ENCODE peak calls at places on chromosomes 11 and 22, in four cellular contexts. E, U, Z and I are unnamed samples.

GRCh38 chr22:37100589-37101127 is 8.9 kb downstream of the TMPRSS6 start:
- DNase-seq in E (no peak), U (no peak), Z (no peak), I (no peak)

GRCh38 chr11:77176996-77177395 is 49.0 kb downstream of the MYO7A start:
- DNase-seq in E (no peak), U (no peak), Z (no peak), I (no peak)

GRCh38 chr11:74123008-74123448 is 47.8 kb downstream of the C2CD3 start:
- DNase-seq in E (no peak), U (no peak), Z (no peak), I (no peak)

GRCh38 chr11:122095950-122096942 is 19.8 kb downstream of the BLID start:
- DNase-seq in E (peak), U (no peak), Z (no peak), I (peak)

GRCh38 chr22:27499121-27499520 is 302.4 kb downstream of the MN1 start:
- DNase-seq in E (no peak), U (no peak), Z (no peak), I (no peak)

GRCh38 chr11:64665381-64665780 is 57.6 kb downstream of the NRXN2 start:
- DNase-seq in E (no peak), U (no peak), Z (no peak), I (no peak)

GRCh38 chr11:66646875-66647274 is 8.4 kb downstream of the RBM4 start:
- DNase-seq in E (no peak), U (no peak), Z (no peak), I (no peak)

GRCh38 chr11:110094298-110095073 is 1.3 kb downstream of the ZC3H12C start:
- DNase-seq in E (no peak), U (no peak), Z (no peak), I (no peak)

GRCh38 chr11:68444566-68444965 is 16.0 kb upstream of the PPP6R3 start:
- DNase-seq in E (no peak), U (no peak), Z (no peak), I (no peak)

GRCh38 chr22:30809086-30809485 is 114.4 kb downstream of the OSBP2 start:
- DNase-seq in E (peak), U (no peak), Z (no peak), I (no peak)

GRCh38 chr11:57131080-57131790 is 50.5 kb upstream of the LRRC55 start:
- DNase-seq in E (peak), U (no peak), Z (no peak), I (no peak)

GRCh38 chr11:94525933-94526332 is 13.7 kb downstream of the C11orf97 start:
- DNase-seq in E (peak), U (peak), Z (no peak), I (no peak)

GRCh38 chr11:45457649-45458048 is 171.5 kb upstream of the SYT13 start:
- DNase-seq in E (peak), U (no peak), Z (no peak), I (no peak)

GRCh38 chr22:19811811-19812771 is 42.6 kb downstream of the GNB1L start:
- DNase-seq in E (no peak), U (no peak), Z (no peak), I (no peak)

GRCh38 chr11:116644201-116644947 is 128.4 kb downstream of the BUD13 start:
- DNase-seq in E (no peak), U (no peak), Z (no peak), I (no peak)

GRCh38 chr11:62665630-62666258 is 632 bp downstream of the CSKMT start:
- DNase-seq in E (peak), U (peak), Z (peak), I (no peak)

GRCh38 chr22:46593211-46593676 is 26.9 kb upstream of the GRAMD4 start:
- DNase-seq in E (no peak), U (no peak), Z (no peak), I (no peak)

GRCh38 chr22:27879923-27880322 is 39.1 kb downstream of the PITPNB start:
- DNase-seq in E (peak), U (no peak), Z (no peak), I (peak)